ENCODE peak calls at places on chromosomes 11 and 22, in four cellular contexts. L, B, U and H are unnamed samples.

GRCh38 chr11:18066626-18067025 is 20.6 kb upstream of the TPH1 start:
- DNase-seq in L (no peak), U (peak), B (no peak), H (no peak)

GRCh38 chr11:6757373-6757967 is 14.3 kb downstream of the OR2AG2 start:
- DNase-seq in U (peak), B (peak), L (peak), H (peak)

GRCh38 chr11:1837171-1838076 is 1.4 kb upstream of the TNNI2 start:
- DNase-seq in L (no peak), U (peak), B (peak), H (peak)

GRCh38 chr11:105152556-105152955 is 13.0 kb upstream of the CARD18 start:
- DNase-seq in L (no peak), B (no peak), U (peak), H (peak)

GRCh38 chr11:116694017-116694725 is 78.6 kb downstream of the BUD13 start:
- DNase-seq in L (no peak), B (no peak), U (no peak), H (no peak)

GRCh38 chr11:111736191-111736590 is 30.0 kb downstream of the PPP2R1B start:
- DNase-seq in U (peak), B (no peak), L (peak), H (no peak)

GRCh38 chr11:69788956-69789355 is 13.8 kb upstream of the FGF4 start:
- DNase-seq in B (no peak), L (no peak), U (no peak), H (no peak)

GRCh38 chr11:1840780-1841480 is 2.1 kb downstream of the TNNI2 start:
- DNase-seq in B (no peak), L (no peak), U (no peak), H (no peak)

GRCh38 chr22:30865656-30866055 is 102.9 kb downstream of the MORC2 start:
- DNase-seq in U (no peak), L (peak), B (peak), H (no peak)

GRCh38 chr22:45475063-45475747 is 27.5 kb upstream of the FBLN1 start:
- DNase-seq in B (no peak), U (no peak), L (no peak), H (no peak)

GRCh38 chr11:132886335-132886734 is 646.0 kb downstream of the OPCML start:
- DNase-seq in U (peak), L (no peak), B (peak), H (no peak)

GRCh38 chr11:66868726-66869291 is 11.9 kb downstream of the LRFN4 start:
- DNase-seq in U (peak), B (peak), L (no peak), H (peak)

GRCh38 chr11:8225589-8226036 is 38.1 kb downstream of the LMO1 start:
- DNase-seq in U (peak), B (peak), L (peak), H (peak)

GRCh38 chr11:77473001-77473800 is 693 bp downstream of the PAK1 start:
- DNase-seq in L (no peak), B (peak), U (peak), H (peak)

GRCh38 chr11:92211576-92212167 is 12.9 kb upstream of the FAT3 start:
- DNase-seq in L (no peak), U (peak), B (peak), H (peak)

GRCh38 chr11:121687961-121688566 is 235.3 kb upstream of the SORL1-AS1 start:
- DNase-seq in L (no peak), B (peak), U (peak), H (no peak)

GRCh38 chr11:109241988-109242387 is 180.0 kb upstream of the C11orf87 start:
- DNase-seq in B (no peak), U (no peak), L (no peak), H (peak)

GRCh38 chr11:85540635-85541034 is 86.5 kb downstream of the DLG2 start:
- DNase-seq in B (peak), L (no peak), U (no peak), H (no peak)

GRCh38 chr11:68432874-68433273 is 27.7 kb upstream of the PPP6R3 start:
- DNase-seq in B (no peak), L (no peak), U (no peak), H (no peak)

GRCh38 chr11:86874314-86875056 is 74.1 kb downstream of the PRSS23 start:
- DNase-seq in L (no peak), B (no peak), U (peak), H (no peak)

GRCh38 chr22:26479043-26479791 is 4.4 kb downstream of the HPS4 start:
- DNase-seq in B (no peak), L (no peak), U (no peak), H (no peak)